ENCODE peak calls at places on chromosomes 3 and 15, in nine cellular contexts. P is HL-60; C is stimulated activated naive CD4-positive, alpha-beta T cell; J is T-cell; D is NCI-H524; Q is brain microvascular endothelial cell; X is cerebellar cortex; O is spleen; Z is GM12878. S is an unnamed sample.

GRCh38 chr3:9074079-9074478 is 110.8 kb upstream of the RAD18 start:
- DNase-seq in P (no peak), C (no peak), J (no peak), D (no peak), Q (peak), X (peak), O (no peak), Z (no peak), S (no peak)

GRCh38 chr15:53665930-53666329 is 93.5 kb downstream of the WDR72 start:
- DNase-seq in P (no peak), C (no peak), J (no peak), D (no peak), Q (no peak), X (no peak), O (no peak), Z (no peak), S (no peak)

GRCh38 chr3:67635257-67635656 is 19.2 kb downstream of the SUCLG2 start:
- DNase-seq in P (no peak), C (no peak), J (no peak), D (no peak), Q (peak), X (no peak), O (no peak), Z (no peak), S (no peak)

GRCh38 chr3:5188419-5189405 is 1.2 kb downstream of the EDEM1 start:
- DNase-seq in P (peak), C (peak), J (peak), D (no peak), Q (no peak), X (no peak), O (peak), Z (no peak), S (no peak)

GRCh38 chr3:133804896-133805295 is 719 bp upstream of the SRPRB start:
- DNase-seq in P (no peak), C (no peak), J (no peak), D (no peak), Q (no peak), X (no peak), O (no peak), Z (no peak), S (no peak)

GRCh38 chr15:59298255-59298856 is 74.3 kb downstream of the MYO1E start:
- DNase-seq in P (no peak), C (no peak), J (no peak), D (no peak), Q (no peak), X (no peak), O (no peak), Z (peak), S (peak)

GRCh38 chr15:82030191-82030590 is 15.6 kb downstream of the MEX3B start:
- DNase-seq in P (no peak), C (no peak), J (no peak), D (no peak), Q (no peak), X (no peak), O (no peak), Z (no peak), S (no peak)

GRCh38 chr15:97968380-97968779 is 7.9 kb downstream of the ARRDC4 start:
- DNase-seq in P (no peak), C (no peak), J (no peak), D (no peak), Q (peak), X (no peak), O (no peak), Z (no peak), S (no peak)

GRCh38 chr3:98602078-98602678 is 8.8 kb upstream of the CPOX start:
- DNase-seq in P (peak), C (peak), J (no peak), D (peak), Q (peak), X (peak), O (no peak), Z (peak), S (no peak)

GRCh38 chr15:28977377-28978010 is 91.7 kb downstream of the APBA2 start:
- DNase-seq in P (no peak), C (no peak), J (no peak), D (no peak), Q (peak), X (peak), O (peak), Z (no peak), S (no peak)

GRCh38 chr3:62718011-62718410 is 157.2 kb downstream of the CADPS start:
- DNase-seq in P (no peak), C (no peak), J (no peak), D (no peak), Q (no peak), X (no peak), O (no peak), Z (no peak), S (no peak)

GRCh38 chr3:14431556-14431927 is 29.1 kb downstream of the SLC6A6 start:
- DNase-seq in P (peak), C (no peak), J (no peak), D (no peak), Q (no peak), X (no peak), O (peak), Z (no peak), S (peak)

GRCh38 chr3:66037986-66038369 is 740 bp downstream of the MAGI1 start:
- DNase-seq in P (no peak), C (no peak), J (no peak), D (no peak), Q (no peak), X (no peak), O (no peak), Z (no peak), S (no peak)

GRCh38 chr3:42023380-42023779 is 61.5 kb upstream of the ULK4 start:
- DNase-seq in P (no peak), C (no peak), J (no peak), D (no peak), Q (no peak), X (no peak), O (no peak), Z (no peak), S (no peak)

GRCh38 chr3:116059421-116060096 is 385.7 kb downstream of the LSAMP start:
- DNase-seq in P (no peak), C (no peak), J (no peak), D (no peak), Q (peak), X (peak), O (no peak), Z (no peak), S (no peak)

GRCh38 chr15:92158426-92158825 is 235.3 kb upstream of the ST8SIA2 start:
- DNase-seq in P (no peak), C (no peak), J (no peak), D (no peak), Q (no peak), X (no peak), O (no peak), Z (peak), S (peak)

GRCh38 chr3:181630873-181631272 is 80.9 kb upstream of the SOX2 start:
- DNase-seq in P (no peak), C (no peak), J (no peak), D (no peak), Q (no peak), X (no peak), O (no peak), Z (no peak), S (no peak)

GRCh38 chr15:85116066-85116465 is 134.4 kb downstream of the PDE8A start:
- DNase-seq in P (no peak), C (no peak), J (no peak), D (no peak), Q (no peak), X (no peak), O (no peak), Z (no peak), S (no peak)

GRCh38 chr3:66485291-66485968 is 15.4 kb downstream of the LRIG1 start:
- DNase-seq in P (no peak), C (no peak), J (no peak), D (no peak), Q (peak), X (peak), O (no peak), Z (no peak), S (no peak)

GRCh38 chr3:22089284-22089683 is 338.3 kb upstream of the ZNF385D start:
- DNase-seq in P (peak), C (no peak), J (no peak), D (peak), Q (peak), X (peak), O (no peak), Z (peak), S (peak)

GRCh38 chr15:44623178-44623577 is 40.3 kb downstream of the SPG11 start:
- DNase-seq in P (no peak), C (no peak), J (no peak), D (no peak), Q (no peak), X (no peak), O (no peak), Z (no peak), S (no peak)

GRCh38 chr3:57793737-57794187 is 37.7 kb downstream of the SLMAP start:
- DNase-seq in P (no peak), C (no peak), J (no peak), D (no peak), Q (no peak), X (no peak), O (no peak), Z (no peak), S (no peak)

GRCh38 chr15:70722266-70723123 is 40.9 kb downstream of the UACA start:
- DNase-seq in P (no peak), C (peak), J (no peak), D (no peak), Q (no peak), X (peak), O (no peak), Z (no peak), S (peak)

GRCh38 chr15:51030649-51031316 is 63.9 kb downstream of the TNFAIP8L3 start:
- DNase-seq in P (no peak), C (no peak), J (no peak), D (no peak), Q (peak), X (no peak), O (no peak), Z (no peak), S (no peak)

GRCh38 chr3:5442106-5442785 is 254.7 kb downstream of the EDEM1 start:
- DNase-seq in P (no peak), C (no peak), J (no peak), D (no peak), Q (no peak), X (no peak), O (no peak), Z (no peak), S (no peak)

GRCh38 chr15:36912311-36912712 is 188.0 kb downstream of the MEIS2 start:
- DNase-seq in P (no peak), C (no peak), J (no peak), D (no peak), Q (no peak), X (no peak), O (no peak), Z (no peak), S (no peak)

GRCh38 chr3:27642796-27643195 is 79.3 kb downstream of the EOMES start:
- DNase-seq in P (no peak), C (no peak), J (no peak), D (no peak), Q (no peak), X (no peak), O (no peak), Z (no peak), S (no peak)